ENCODE peak calls at places on chromosome 18, in five cellular contexts. S is transverse colon, E is fibroblast of mammary gland, J is AG04450, V is AG04449. K is an unnamed sample.

GRCh38 chr18:45650321-45650720 is 35.0 kb downstream of the SLC14A2 start:
- DNase-seq in V (no peak), E (no peak), J (no peak), S (no peak), K (no peak)

GRCh38 chr18:13398631-13399030 is 180.1 kb downstream of the LDLRAD4 start:
- DNase-seq in J (no peak), E (no peak), V (no peak), S (no peak), K (no peak)

GRCh38 chr18:11147962-11148654 is 1.3 kb downstream of the PIEZO2 start:
- DNase-seq in V (no peak), S (no peak), E (no peak), J (no peak), K (no peak)

GRCh38 chr18:58615150-58616132 is 13.4 kb downstream of the ALPK2 start:
- DNase-seq in E (peak; percentile 63), V (no peak), S (peak; percentile 21), J (no peak), K (no peak)

GRCh38 chr18:46418657-46419260 is 238.3 kb downstream of the LOXHD1 start:
- DNase-seq in E (no peak), J (no peak), V (no peak), S (no peak), K (no peak)

GRCh38 chr18:76970749-76971148 is 148.4 kb downstream of the ZNF236 start:
- DNase-seq in E (no peak), S (no peak), V (no peak), J (no peak), K (no peak)

GRCh38 chr18:49447810-49448745 is 12.4 kb downstream of the DYM start:
- DNase-seq in V (no peak), S (peak; percentile 21), J (no peak), E (peak; percentile 68), K (peak; percentile 76)

GRCh38 chr18:73340135-73340934 is 472.5 kb upstream of the NETO1 start:
- DNase-seq in V (no peak), E (peak; percentile 45), S (no peak), J (no peak), K (peak; percentile 33)

GRCh38 chr18:27687351-27687979 is 489.5 kb downstream of the CDH2 start:
- DNase-seq in E (no peak), V (no peak), J (no peak), S (no peak), K (no peak)

GRCh38 chr18:58668897-58669296 is 2.4 kb upstream of the MALT1 start:
- DNase-seq in S (no peak), J (no peak), E (peak; percentile 73), V (no peak), K (peak; percentile 35)

GRCh38 chr18:3441290-3441689 is 8.7 kb upstream of the TGIF1 start:
- DNase-seq in J (no peak), V (no peak), S (peak; percentile 18), E (no peak), K (peak; percentile 61)

GRCh38 chr18:49784427-49785185 is 28.7 kb downstream of the ACAA2 start:
- DNase-seq in J (no peak), S (no peak), E (peak; percentile 67), V (no peak), K (no peak)

GRCh38 chr18:45104071-45104440 is 423.4 kb downstream of the SETBP1 start:
- DNase-seq in V (no peak), J (no peak), E (no peak), S (no peak), K (no peak)

GRCh38 chr18:6024740-6025139 is 129.4 kb upstream of the TMEM200C start:
- DNase-seq in J (no peak), S (no peak), V (no peak), E (no peak), K (no peak)

GRCh38 chr18:35754464-35754863 is 172.9 kb downstream of the GALNT1 start:
- DNase-seq in V (no peak), S (no peak), J (no peak), E (no peak), K (no peak)
- H3K4me3 ChIP-seq in V (no peak overlapping the region), S (no peak overlapping the region), J (no peak overlapping the region), E (no peak overlapping the region), K (no peak overlapping the region)

GRCh38 chr18:63224574-63224973 is 95.0 kb downstream of the BCL2 start:
- DNase-seq in J (no peak), V (no peak), S (no peak), E (no peak), K (no peak)
- TF ChIP-seq CTCF in J (no peak), V (no peak), S (no peak), E (no peak), K (no peak)

DNA sequence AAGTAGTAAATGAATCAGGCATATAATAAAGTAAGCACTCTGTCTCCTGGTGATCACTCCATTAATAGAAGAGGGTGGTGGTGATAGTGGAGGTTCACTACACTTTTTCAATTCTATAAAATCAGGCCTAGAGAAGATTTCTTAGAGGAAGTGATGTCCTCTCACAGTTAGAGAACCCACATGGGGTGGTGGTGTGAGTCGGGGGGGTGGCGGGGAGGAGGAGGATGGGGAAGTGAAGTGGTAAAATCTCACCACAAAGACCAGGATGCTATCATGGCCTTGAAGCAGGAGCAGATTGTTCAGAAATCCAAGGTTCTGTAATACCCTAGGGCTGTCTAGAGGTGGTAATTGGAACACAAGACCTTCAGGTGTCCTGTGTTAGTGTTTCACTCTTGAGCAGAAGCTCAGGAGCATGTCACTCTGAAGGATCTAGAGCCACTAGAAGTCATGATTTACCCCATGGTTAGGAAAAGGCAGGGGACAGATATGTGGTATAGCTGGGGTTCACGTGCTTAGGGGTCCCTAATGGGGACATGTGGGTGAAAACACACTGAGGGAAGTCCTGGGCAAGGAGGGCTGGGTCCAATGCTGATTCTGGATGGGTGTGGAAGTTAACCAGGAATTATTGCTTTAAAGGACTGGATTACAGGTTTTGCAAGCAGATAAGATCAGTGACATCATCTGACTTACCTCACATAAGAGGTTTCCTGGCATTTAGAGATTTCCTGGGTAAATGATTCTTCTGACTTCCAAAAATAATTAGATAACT is 31.0 kb downstream of the RNF125 start:
- DNase-seq in J (no peak), E (no peak), V (no peak), S (peak; percentile 55), K (no peak)
- H3K4me3 ChIP-seq in J (no peak overlapping the region), E (no peak overlapping the region), V (no peak overlapping the region), S (no peak overlapping the region), K (no peak overlapping the region)

GRCh38 chr18:25350561-25351201 is 1.3 kb downstream of the ZNF521 start:
- DNase-seq in J (peak; percentile 20), S (peak; percentile 12), E (peak; percentile 52), V (no peak), K (peak; percentile 88)
- TF ChIP-seq CTCF in J (no peak), S (no peak), E (no peak), V (no peak), K (no peak)